ENCODE peak calls at places on chromosome 5, in eight cellular contexts. K, P, C, L, V, A, H and G are unnamed samples. For H3K36me3, the result is how much of the 10 kb centered on the place peaks cover.

GRCh38 chr5:174222891-174223290 is 177.4 kb downstream of the NSG2 start:
- DNase-seq in L (no peak), A (no peak), H (no peak), K (no peak), C (no peak), P (no peak), V (no peak), G (no peak)

GRCh38 chr5:10106285-10106684 is 143.4 kb downstream of the ATPSCKMT start:
- DNase-seq in C (no peak), H (no peak), V (no peak), K (no peak), A (no peak), P (no peak), L (no peak), G (no peak)

GRCh38 chr5:1724822-1725602 is 74.6 kb downstream of the MRPL36 start:
- DNase-seq in H (peak), C (no peak), A (peak), P (no peak), K (no peak), V (no peak), L (no peak), G (no peak)

GRCh38 chr5:133319905-133320520 is 268.2 kb downstream of the HSPA4 start:
- DNase-seq in A (no peak), K (no peak), L (no peak), C (peak), P (no peak), H (no peak), V (peak), G (no peak)

GRCh38 chr5:117286813-117287212 is 712.2 kb upstream of the SEMA6A start:
- DNase-seq in L (no peak), V (no peak), A (no peak), H (no peak), C (no peak), K (no peak), P (no peak), G (no peak)

GRCh38 chr5:126124706-126125345 is 298.4 kb upstream of the GRAMD2B start:
- DNase-seq in P (no peak), K (no peak), C (no peak), A (peak), L (peak), H (peak), V (no peak), G (peak)

GRCh38 chr5:92519717-92520632 is 1061.0 kb downstream of the NR2F1-AS1 start:
- DNase-seq in P (no peak), L (no peak), V (no peak), K (no peak), A (no peak), H (peak), C (no peak), G (no peak)

GRCh38 chr5:124193371-124193789 is 553.1 kb downstream of the ZNF608 start:
- DNase-seq in L (peak), C (no peak), A (peak), P (no peak), H (peak), K (no peak), V (no peak), G (no peak)

GRCh38 chr5:61229416-61229815 is 67.1 kb upstream of the SMIM15 start:
- DNase-seq in A (peak), V (no peak), H (no peak), P (no peak), L (no peak), C (no peak), K (no peak), G (no peak)

GRCh38 chr5:170741801-170742200 is 41.7 kb upstream of the GABRP start:
- DNase-seq in V (no peak), K (no peak), L (no peak), A (no peak), P (no peak), C (no peak), H (no peak), G (no peak)

GRCh38 chr5:137560414-137560813 is 61.3 kb upstream of the SPOCK1 start:
- DNase-seq in A (peak), K (no peak), C (no peak), L (peak), H (peak), V (no peak), P (no peak), G (no peak)

GRCh38 chr5:16461026-16461425 is 4.6 kb downstream of the ZNF622 start:
- DNase-seq in L (peak), P (no peak), C (no peak), K (no peak), A (peak), V (no peak), H (peak), G (no peak)
- H3K36me3 ChIP-seq in L (under half), P (under half), C (under half), K (under half), A (under half), V (half or more), H (under half), G (under half)

DNA sequence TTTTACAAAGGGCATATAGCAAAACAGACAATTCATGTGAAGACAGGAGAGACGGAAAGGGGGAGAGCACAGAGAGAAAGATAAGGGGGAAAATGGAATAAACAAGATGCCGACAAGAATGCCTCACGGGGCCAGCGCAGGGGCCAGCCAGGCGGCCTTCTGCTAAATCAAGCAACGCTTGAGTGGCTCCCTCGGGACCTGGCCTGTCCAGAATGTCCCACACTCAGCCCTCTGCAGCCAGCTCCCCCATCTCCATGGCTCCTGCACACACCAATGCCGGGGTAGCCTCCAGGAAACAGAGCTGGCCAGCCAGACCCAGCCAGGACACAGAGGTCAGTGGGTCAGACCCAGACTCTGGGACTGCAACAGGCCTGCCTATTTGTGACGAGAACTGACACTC is 60.0 kb downstream of the ADAMTS2 start:
- DNase-seq in K (no peak), H (no peak), C (no peak), A (peak), P (peak), L (no peak), V (no peak), G (no peak)
- H3K4me3 ChIP-seq in K (no peak), H (peak), C (no peak), A (no peak), P (no peak), L (no peak), V (no peak), G (no peak)

DNA sequence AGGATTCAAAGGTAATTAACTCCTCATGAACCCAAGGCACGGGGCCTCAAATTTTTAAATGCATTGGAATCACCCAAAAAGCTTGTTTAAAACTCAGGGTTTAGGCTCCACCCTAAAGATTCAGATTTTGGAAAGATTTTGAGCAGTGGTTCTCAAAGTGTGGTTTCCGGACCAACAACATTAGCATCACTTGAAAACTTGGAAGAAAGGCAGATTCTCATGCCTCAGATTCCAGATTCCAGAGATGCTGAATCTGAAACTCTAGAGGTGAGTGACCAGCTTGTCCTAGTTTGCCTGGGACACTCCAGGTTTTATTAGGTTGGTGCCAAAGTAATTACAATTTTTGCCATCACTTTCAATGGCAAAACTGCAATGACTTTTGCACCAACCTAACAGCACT is 24.7 kb upstream of the TNIP1 start:
- DNase-seq in A (no peak), H (no peak), L (no peak), K (no peak), V (no peak), P (no peak), C (no peak), G (no peak)
- H3K36me3 ChIP-seq in A (half or more), H (under half), L (half or more), K (under half), V (under half), P (under half), C (under half), G (under half)

DNA sequence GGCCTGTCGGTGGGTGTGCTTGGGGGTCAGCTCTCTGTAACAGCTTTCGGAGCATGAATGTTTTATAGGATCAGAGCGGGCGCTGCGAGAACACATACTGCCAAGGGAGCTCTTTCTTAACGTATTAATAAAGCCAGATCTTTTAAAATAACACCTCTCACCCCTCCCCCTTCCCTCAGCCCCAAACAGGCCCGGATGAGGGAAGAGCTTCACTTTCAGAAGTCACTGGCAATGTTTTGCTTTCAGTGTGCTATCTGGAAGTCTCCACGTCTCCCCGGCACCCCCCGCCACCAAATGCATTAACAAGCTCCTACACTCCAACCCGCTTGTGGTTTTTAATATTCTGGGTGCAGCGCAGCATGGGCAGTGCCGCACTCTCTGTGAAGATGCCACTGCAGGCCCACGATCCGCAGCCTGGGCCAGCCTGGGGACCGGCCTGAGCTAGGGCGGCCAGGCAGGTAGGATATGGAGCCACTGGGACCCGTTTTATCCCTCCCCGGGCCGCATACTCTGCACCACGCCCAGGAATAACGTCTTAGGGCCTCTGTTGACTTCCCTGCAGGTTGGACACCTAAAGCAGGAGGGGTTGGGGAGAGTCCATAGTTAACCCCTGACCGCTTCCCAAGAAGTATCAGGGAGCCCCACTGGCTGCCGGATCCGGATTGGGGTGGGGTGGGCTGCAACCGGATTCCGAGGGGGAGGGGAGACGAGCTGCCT is 12.6 kb downstream of the NR2F1 start:
- DNase-seq in K (no peak), L (no peak), V (no peak), A (no peak), H (no peak), C (no peak), P (no peak), G (no peak)
- H3K4me3 ChIP-seq in K (no peak), L (no peak), V (no peak), A (no peak), H (peak), C (no peak), P (no peak), G (no peak)

GRCh38 chr5:158869092-158869491 is 230.6 kb downstream of the EBF1 start:
- DNase-seq in L (no peak), A (no peak), C (no peak), H (no peak), V (no peak), K (no peak), P (no peak), G (no peak)
- H3K36me3 ChIP-seq in L (under half), A (under half), C (under half), H (under half), V (under half), K (under half), P (under half), G (under half)

GRCh38 chr5:131265318-131265803 is 1.5 kb downstream of the CDC42SE2 start:
- DNase-seq in A (peak), H (peak), V (peak), K (no peak), P (no peak), C (peak), L (peak), G (no peak)
- H3K4me3 ChIP-seq in A (peak), H (peak), V (peak), K (no peak), P (peak), C (peak), L (peak), G (peak)

GRCh38 chr5:143554918-143555477 is 151.5 kb upstream of the NR3C1 start:
- DNase-seq in H (peak), L (peak), K (no peak), A (no peak), C (peak), V (no peak), P (no peak), G (no peak)
- H3K36me3 ChIP-seq in H (under half), L (under half), K (under half), A (under half), C (under half), V (under half), P (under half), G (under half)